ENCODE peak calls at places on chromosome 6, in ten cellular contexts. S is stimulated activated CD4-positive, alpha-beta T cell treated with anti-CD3 and anti-CD28 coated beads, Interleukin-2, amount 100 ng/mL, for 48 hours; B is body of pancreas; O is CD4-positive, alpha-beta memory T cell; K is T-cell; H is NAMALWA; W is islet precursor cell; Z is EH; Q is activated T-cell treated with anti-CD3 and anti-CD28 coated beads, Interleukin-2, amount 50 U/mL, for 72 hours; D is fibroblast of lung. I is an unnamed sample.

GRCh38 chr6:163413345-163414116 is 987 bp upstream of the QKI start:
- DNase-seq in W (peak; percentile 87), H (peak; percentile 91), K (peak; percentile 89), B (peak; percentile 87), D (peak; percentile 92), Q (peak; percentile 89), Z (peak; percentile 91), S (peak; percentile 85), O (peak; percentile 96), I (peak; percentile 89)

GRCh38 chr6:107293421-107293820 is 165.9 kb downstream of the PDSS2 start:
- DNase-seq in D (no peak), K (no peak), S (no peak), B (no peak), W (no peak), Q (no peak), O (no peak), H (no peak), Z (no peak), I (no peak)

GRCh38 chr6:4776493-4776966 is 326 bp downstream of the CDYL start:
- DNase-seq in D (no peak), S (peak; percentile 10), O (no peak), Z (no peak), Q (peak; percentile 52), H (peak; percentile 47), K (peak; percentile 39), B (no peak), W (peak; percentile 77), I (no peak)

GRCh38 chr6:43845646-43846045 is 75.6 kb downstream of the VEGFA start:
- DNase-seq in B (no peak), S (no peak), D (no peak), H (no peak), Q (no peak), O (no peak), Z (no peak), W (no peak), K (no peak), I (no peak)

GRCh38 chr6:90676516-90676915 is 89.6 kb upstream of the MAP3K7 start:
- DNase-seq in D (no peak), Q (no peak), Z (no peak), B (no peak), H (no peak), W (no peak), O (no peak), S (no peak), K (no peak), I (no peak)

GRCh38 chr6:166221040-166221439 is 53.4 kb upstream of the TBXT start:
- DNase-seq in H (no peak), D (no peak), O (no peak), S (no peak), W (no peak), Q (peak; percentile 35), K (no peak), Z (no peak), B (no peak), I (no peak)

GRCh38 chr6:53547166-53547814 is 2.4 kb upstream of the GCLC start:
- DNase-seq in K (no peak), Q (no peak), Z (no peak), S (no peak), D (no peak), O (no peak), W (no peak), H (no peak), B (peak; percentile 44), I (no peak)

GRCh38 chr6:73262701-73263569 is at the start of gene KHDC1:
- DNase-seq in H (peak; percentile 77), Q (peak; percentile 71), S (peak; percentile 40), K (peak; percentile 52), D (peak; percentile 49), O (peak; percentile 58), B (peak; percentile 34), W (peak; percentile 85), Z (peak; percentile 71), I (peak; percentile 69)

GRCh38 chr6:44704240-44705150 is 317.0 kb downstream of the CDC5L start:
- DNase-seq in B (no peak), Q (peak; percentile 55), O (no peak), D (no peak), H (no peak), Z (no peak), S (peak; percentile 28), K (no peak), W (no peak), I (peak; percentile 11)

GRCh38 chr6:41783106-41783780 is 2.7 kb downstream of the PRICKLE4 start:
- DNase-seq in K (no peak), W (no peak), Q (no peak), O (no peak), D (no peak), Z (no peak), S (no peak), B (no peak), H (no peak), I (no peak)

GRCh38 chr6:110319843-110320242 is 38.3 kb downstream of the METTL24 start:
- DNase-seq in K (no peak), B (no peak), D (no peak), W (no peak), S (no peak), Z (no peak), O (no peak), H (no peak), Q (no peak), I (no peak)

GRCh38 chr6:125008261-125008671 is 46.0 kb downstream of the RNF217 start:
- DNase-seq in Z (peak; percentile 71), H (no peak), D (no peak), S (no peak), W (no peak), Q (no peak), B (no peak), O (no peak), K (no peak), I (no peak)

GRCh38 chr6:6851059-6851658 is 256.6 kb upstream of the RREB1 start:
- DNase-seq in D (peak; percentile 99), Z (peak; percentile 99), H (peak; percentile 16), B (peak; percentile 92), S (no peak), K (no peak), O (no peak), Q (no peak), W (no peak), I (no peak)

GRCh38 chr6:107578642-107579332 is 88.9 kb downstream of the SOBP start:
- DNase-seq in H (no peak), D (no peak), W (no peak), B (no peak), K (no peak), Q (no peak), Z (no peak), O (no peak), S (no peak), I (no peak)

GRCh38 chr6:149182262-149182661 is 135.2 kb upstream of the TAB2 start:
- DNase-seq in Z (no peak), D (no peak), H (no peak), S (no peak), Q (no peak), O (no peak), W (no peak), K (no peak), B (peak; percentile 21), I (no peak)

I was measured in GM18507.